ENCODE peak calls at places on chromosome 13, in ten cellular contexts. Z, Y, I, T, W, Q, G, P, X and E are unnamed samples.

GRCh38 chr13:45678282-45678681 is 23.8 kb upstream of the CBY2 start:
- DNase-seq in Z (no peak), Y (no peak), I (no peak), T (no peak), W (no peak), Q (no peak), G (no peak), P (no peak), X (no peak), E (no peak)

GRCh38 chr13:111537843-111538499 is 217.5 kb downstream of the TEX29 start:
- DNase-seq in Z (no peak), Y (no peak), I (no peak), T (no peak), W (no peak), Q (no peak), G (no peak), P (no peak), X (no peak), E (no peak)

GRCh38 chr13:44364601-44365000 is 9.0 kb upstream of the SERP2 start:
- DNase-seq in Z (no peak), Y (no peak), I (no peak), T (no peak), W (no peak), Q (no peak), G (peak), P (no peak), X (no peak), E (no peak)

GRCh38 chr13:112072531-112073244 is 5.7 kb downstream of the SOX1 start:
- DNase-seq in Z (no peak), Y (no peak), I (no peak), T (no peak), W (no peak), Q (no peak), G (no peak), P (no peak), X (no peak), E (no peak)

GRCh38 chr13:95479706-95480105 is 72.8 kb upstream of the CLDN10 start:
- DNase-seq in Z (no peak), Y (no peak), I (no peak), T (no peak), W (no peak), Q (no peak), G (no peak), P (no peak), X (no peak), E (no peak)

GRCh38 chr13:95784161-95784880 is 107.4 kb downstream of the DNAJC3 start:
- DNase-seq in Z (no peak), Y (peak), I (no peak), T (no peak), W (no peak), Q (no peak), G (peak), P (no peak), X (no peak), E (no peak)

GRCh38 chr13:104737713-104738112 is 1671.5 kb upstream of the SLC10A2 start:
- DNase-seq in Z (no peak), Y (no peak), I (no peak), T (no peak), W (no peak), Q (no peak), G (no peak), P (no peak), X (no peak), E (no peak)

GRCh38 chr13:40271931-40272775 is 394.3 kb downstream of the FOXO1 start:
- DNase-seq in Z (peak), Y (peak), I (no peak), T (peak), W (peak), Q (no peak), G (peak), P (peak), X (peak), E (no peak)

GRCh38 chr13:113668491-113668971 is 1.5 kb downstream of the GRK1 start:
- DNase-seq in Z (peak), Y (no peak), I (no peak), T (no peak), W (peak), Q (no peak), G (no peak), P (no peak), X (no peak), E (no peak)